ENCODE peak calls at places on chromosomes 3 and 15, in eight cellular contexts. Y is gastrocnemius medialis; B is tibial artery; R is CD4-positive, alpha-beta T cell; G is SK-N-SH; T is Panc1; X is neuronal stem cell; D is T-helper 17 cell. N is an unnamed sample. For H3K9me3, the result is how much of the 10 kb centered on the place peaks cover.

GRCh38 chr3:162718697-162719096 is 1222.1 kb downstream of the OTOL1 start:
- DNase-seq in D (no peak), X (no peak), B (no peak), R (no peak), G (no peak), Y (no peak), T (no peak), N (no peak)

GRCh38 chr15:39145854-39146253 is 435.0 kb upstream of the THBS1 start:
- DNase-seq in G (no peak), X (no peak), B (no peak), Y (no peak), T (no peak), R (no peak), D (no peak), N (no peak)

GRCh38 chr15:48765007-48765406 is 45.9 kb downstream of the CEP152 start:
- DNase-seq in X (no peak), Y (no peak), G (no peak), D (no peak), T (no peak), R (no peak), B (no peak), N (no peak)

GRCh38 chr3:159859424-159859823 is 129.2 kb upstream of the IL12A start:
- DNase-seq in Y (no peak), B (no peak), G (peak), X (no peak), R (no peak), T (no peak), D (no peak), N (peak)

GRCh38 chr3:15361494-15362214 is 29.3 kb upstream of the SH3BP5 start:
- DNase-seq in D (no peak), B (peak), G (peak), Y (no peak), X (peak), T (no peak), R (no peak), N (no peak)

GRCh38 chr15:48324949-48325348 is 6.3 kb upstream of the DUT start:
- DNase-seq in D (no peak), B (no peak), Y (no peak), R (no peak), X (no peak), T (no peak), G (no peak), N (no peak)

GRCh38 chr15:84671211-84671610 is 13.2 kb upstream of the NMB start:
- DNase-seq in G (no peak), X (no peak), Y (no peak), B (no peak), T (no peak), R (no peak), D (no peak), N (no peak)

GRCh38 chr15:72727154-72727553 is 41.1 kb downstream of the BBS4 start:
- DNase-seq in B (no peak), G (no peak), D (no peak), R (no peak), X (no peak), T (no peak), Y (no peak), N (no peak)

GRCh38 chr3:8660271-8660731 is 15.7 kb upstream of the SSUH2 start:
- DNase-seq in G (no peak), Y (no peak), B (no peak), X (no peak), R (no peak), D (no peak), T (no peak), N (no peak)

GRCh38 chr3:141235661-141236171 is 4.1 kb downstream of the PXYLP1 start:
- DNase-seq in R (no peak), Y (no peak), X (no peak), D (no peak), T (no peak), G (no peak), B (no peak), N (peak)

GRCh38 chr15:70267306-70267705 is 169.6 kb upstream of the TLE3 start:
- DNase-seq in Y (no peak), T (no peak), D (no peak), G (no peak), X (no peak), R (no peak), B (no peak), N (no peak)

GRCh38 chr3:54572197-54572895 is 355.5 kb downstream of the LRTM1 start:
- DNase-seq in D (no peak), Y (no peak), G (no peak), T (no peak), X (no peak), R (no peak), B (no peak), N (peak)

GRCh38 chr3:18720543-18720942 is 295.4 kb upstream of the SATB1 start:
- DNase-seq in B (no peak), X (no peak), Y (no peak), G (no peak), R (no peak), D (no peak), T (no peak), N (no peak)

GRCh38 chr15:48470096-48470495 is 138.9 kb downstream of the DUT start:
- DNase-seq in Y (no peak), R (no peak), T (no peak), D (no peak), B (no peak), X (no peak), G (no peak), N (no peak)

GRCh38 chr3:108818404-108818803 is 4.2 kb upstream of the TRAT1 start:
- DNase-seq in B (no peak), R (peak), X (peak), G (peak), Y (no peak), D (no peak), T (no peak), N (no peak)

GRCh38 chr3:155326901-155327300 is 33.4 kb upstream of the STRIT1 start:
- DNase-seq in Y (no peak), B (no peak), X (no peak), D (no peak), G (no peak), R (no peak), T (no peak), N (no peak)

GRCh38 chr3:183555541-183556081 is at the start of gene KLHL6:
- DNase-seq in R (peak), Y (no peak), B (peak), D (peak), X (no peak), T (no peak), G (no peak), N (no peak)

GRCh38 chr3:51955893-51956770 is 951 bp downstream of the GPR62 start:
- DNase-seq in B (no peak), G (peak), D (no peak), R (peak), Y (no peak), X (no peak), T (no peak), N (no peak)

GRCh38 chr3:140290105-140290504 is 355.1 kb downstream of the CLSTN2 start:
- DNase-seq in T (no peak), B (no peak), X (no peak), D (no peak), R (no peak), Y (no peak), G (no peak), N (no peak)

GRCh38 chr15:90188914-90189748 is 12.0 kb upstream of the SEMA4B start:
- DNase-seq in D (no peak), T (no peak), Y (no peak), X (no peak), R (no peak), G (no peak), B (no peak), N (no peak)

GRCh38 chr15:85755471-85755870 is 39.3 kb downstream of the KLHL25 start:
- DNase-seq in G (no peak), R (no peak), B (no peak), Y (no peak), X (no peak), T (no peak), D (no peak), N (no peak)

GRCh38 chr15:40909662-40910625 is 15.7 kb downstream of the VPS18 start:
- DNase-seq in G (peak), Y (peak), D (no peak), B (no peak), T (no peak), X (no peak), R (no peak), N (no peak)

GRCh38 chr3:115862824-115863223 is 239.5 kb downstream of the GAP43 start:
- DNase-seq in T (no peak), X (no peak), R (no peak), D (no peak), Y (no peak), B (no peak), G (no peak), N (no peak)

GRCh38 chr3:167776144-167776685 is 40.7 kb downstream of the SERPINI1 start:
- DNase-seq in B (no peak), G (no peak), T (no peak), X (no peak), Y (no peak), R (no peak), D (no peak), N (no peak)

GRCh38 chr3:109257269-109257668 is 59.0 kb downstream of the DPPA2 start:
- DNase-seq in B (no peak), R (no peak), Y (no peak), D (no peak), T (no peak), G (no peak), X (no peak), N (no peak)

GRCh38 chr3:112973325-112974177 is 1.4 kb downstream of the CD200R1 start:
- DNase-seq in B (no peak), Y (no peak), T (no peak), R (no peak), X (no peak), G (no peak), D (no peak), N (no peak)

GRCh38 chr3:131238496-131238895 is 143.1 kb upstream of the NUDT16 start:
- DNase-seq in T (no peak), B (peak), G (no peak), R (no peak), X (no peak), D (no peak), Y (no peak), N (no peak)

GRCh38 chr3:195181781-195182469 is 89.0 kb downstream of the XXYLT1 start:
- DNase-seq in T (no peak), R (no peak), X (no peak), Y (no peak), D (no peak), B (no peak), G (no peak), N (no peak)

GRCh38 chr3:44065311-44065710 is 176.4 kb upstream of the TOPAZ1 start:
- DNase-seq in D (no peak), R (no peak), G (peak), B (no peak), X (no peak), Y (no peak), T (no peak), N (no peak)

GRCh38 chr15:47788685-47789084 is 71.4 kb downstream of the SEMA6D start:
- DNase-seq in R (no peak), Y (no peak), G (no peak), X (no peak), D (no peak), T (no peak), B (no peak), N (peak)

GRCh38 chr3:45261333-45262110 is 35.4 kb upstream of the TMEM158 start:
- DNase-seq in D (no peak), T (no peak), G (no peak), R (no peak), B (no peak), X (no peak), Y (no peak), N (peak)

GRCh38 chr3:145070795-145071194 is 1090.2 kb downstream of the PLOD2 start:
- DNase-seq in D (no peak), X (no peak), G (no peak), Y (no peak), B (no peak), T (no peak), R (no peak), N (no peak)

DNA sequence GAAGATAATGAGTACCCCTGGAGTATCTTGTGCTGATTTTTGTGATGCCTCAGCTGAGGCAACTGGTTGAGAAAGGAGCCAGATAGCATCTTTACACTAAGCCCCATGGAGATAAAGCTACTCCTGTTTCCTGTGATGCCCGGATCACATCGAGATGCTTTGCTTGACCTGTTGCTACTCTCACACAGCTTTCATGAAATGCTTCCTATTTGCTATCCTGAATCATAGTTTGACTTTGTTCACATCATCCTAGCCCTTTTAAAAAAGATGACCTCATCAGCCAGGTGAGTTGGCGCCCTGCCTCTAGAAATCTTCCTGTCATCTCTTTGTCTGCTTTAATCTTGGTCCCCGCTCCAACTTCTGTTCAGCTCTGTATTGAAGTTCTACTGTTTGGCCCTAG is 409.6 kb upstream of the TBL1XR1 start:
- DNase-seq in Y (no peak), G (no peak), R (no peak), T (no peak), D (no peak), X (no peak), B (no peak), N (no peak)
- H3K9me3 ChIP-seq in Y (under half), G (under half), R (under half), T (under half), D (under half), X (under half), B (under half), N (under half)

GRCh38 chr15:25089577-25089976 is 134.8 kb downstream of the SNRPN start:
- DNase-seq in Y (no peak), T (no peak), B (no peak), X (no peak), D (no peak), R (no peak), G (no peak), N (no peak)

GRCh38 chr15:25088261-25088790 is 133.5 kb downstream of the SNRPN start:
- DNase-seq in Y (no peak), T (no peak), G (no peak), D (no peak), X (no peak), R (no peak), B (no peak), N (no peak)

GRCh38 chr15:25090073-25090733 is 135.4 kb downstream of the SNRPN start:
- DNase-seq in Y (no peak), D (no peak), R (no peak), G (no peak), B (no peak), X (no peak), T (no peak), N (no peak)

GRCh38 chr15:25091421-25092158 is 136.8 kb downstream of the SNRPN start:
- DNase-seq in G (no peak), Y (no peak), X (no peak), D (no peak), T (no peak), R (no peak), B (no peak), N (peak)

DNA sequence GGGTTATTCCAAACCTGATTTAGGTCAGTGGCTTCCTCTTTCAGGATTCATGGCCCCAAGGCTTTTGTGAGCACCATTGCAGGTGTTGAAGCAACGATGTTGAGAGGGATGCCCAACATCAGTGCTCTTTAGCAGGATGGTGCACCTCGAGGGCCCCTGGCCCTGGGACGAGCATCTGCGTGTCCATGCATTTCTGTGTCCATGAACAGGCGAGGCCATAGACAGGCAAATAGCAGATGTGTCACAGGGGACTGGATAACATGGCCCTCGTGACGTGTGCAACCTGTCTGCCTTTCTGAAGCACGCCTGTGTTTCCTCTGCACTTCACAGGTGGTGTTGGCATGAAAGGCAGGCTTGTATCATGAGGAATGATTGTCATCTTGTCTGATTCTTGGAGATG is 132.3 kb downstream of the SNRPN start:
- DNase-seq in D (no peak), R (no peak), X (no peak), B (no peak), T (no peak), G (no peak), Y (no peak), N (no peak)
- H3K9me3 ChIP-seq in D (under half), R (half or more), X (under half), B (under half), T (under half), G (under half), Y (under half), N (under half)

GRCh38 chr3:177523072-177523675 is 325.9 kb upstream of the TBL1XR1 start:
- DNase-seq in D (no peak), B (no peak), R (no peak), G (peak), Y (no peak), T (no peak), X (no peak), N (no peak)

GRCh38 chr3:177523991-177524438 is 326.7 kb upstream of the TBL1XR1 start:
- DNase-seq in Y (no peak), D (no peak), G (no peak), X (no peak), R (no peak), B (no peak), T (peak), N (no peak)

GRCh38 chr3:177519588-177519987 is 322.3 kb upstream of the TBL1XR1 start:
- DNase-seq in T (no peak), R (no peak), X (no peak), G (no peak), B (no peak), Y (no peak), D (no peak), N (no peak)

GRCh38 chr3:177521305-177521704 is 324.0 kb upstream of the TBL1XR1 start:
- DNase-seq in D (no peak), B (no peak), T (no peak), X (no peak), R (no peak), G (no peak), Y (no peak), N (no peak)

GRCh38 chr3:177522051-177522450 is 324.8 kb upstream of the TBL1XR1 start:
- DNase-seq in X (no peak), G (peak), Y (no peak), B (no peak), T (no peak), D (no peak), R (no peak), N (no peak)
- H3K9me3 ChIP-seq in X (under half), G (under half), Y (under half), B (under half), T (under half), D (under half), R (under half), N (under half)

GRCh38 chr15:24017470-24017869 is 330.4 kb upstream of the NDN start:
- DNase-seq in X (no peak), T (no peak), B (no peak), R (no peak), Y (no peak), G (no peak), D (no peak), N (no peak)
- H3K9me3 ChIP-seq in X (under half), T (under half), B (under half), R (under half), Y (under half), G (under half), D (under half), N (under half)

DNA sequence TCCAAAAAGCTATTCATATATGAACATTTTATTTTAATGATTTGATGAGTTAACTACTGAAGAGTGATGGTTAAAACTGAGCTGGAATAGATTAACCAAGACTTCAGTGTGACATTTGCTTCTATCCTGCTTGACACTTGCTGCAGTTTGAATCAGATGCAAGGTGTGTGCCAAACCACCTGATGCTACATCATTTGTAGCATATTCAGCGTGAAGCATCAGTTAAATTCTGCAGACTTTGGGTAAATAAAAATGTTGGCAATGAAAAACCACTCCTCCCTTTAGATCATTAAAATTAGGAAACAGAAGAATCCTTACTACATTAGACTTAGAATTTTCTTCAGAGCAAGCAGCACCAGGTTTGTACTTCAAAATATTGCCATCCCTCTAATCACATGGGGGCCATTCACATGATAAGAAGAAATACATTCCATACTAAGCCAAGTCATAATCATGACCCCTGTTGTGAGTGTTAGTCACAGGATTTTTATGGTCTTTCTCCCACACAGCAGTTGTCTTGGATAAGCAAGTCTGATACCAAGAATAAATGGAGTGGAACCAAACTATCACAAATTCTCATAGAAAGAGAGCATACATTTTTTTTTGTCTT is 160.7 kb upstream of the TNIK start:
- DNase-seq in G (no peak), D (no peak), B (no peak), T (no peak), R (no peak), X (no peak), Y (no peak), N (no peak)
- H3K9me3 ChIP-seq in G (under half), D (under half), B (under half), T (under half), R (under half), X (under half), Y (under half), N (under half)

DNA sequence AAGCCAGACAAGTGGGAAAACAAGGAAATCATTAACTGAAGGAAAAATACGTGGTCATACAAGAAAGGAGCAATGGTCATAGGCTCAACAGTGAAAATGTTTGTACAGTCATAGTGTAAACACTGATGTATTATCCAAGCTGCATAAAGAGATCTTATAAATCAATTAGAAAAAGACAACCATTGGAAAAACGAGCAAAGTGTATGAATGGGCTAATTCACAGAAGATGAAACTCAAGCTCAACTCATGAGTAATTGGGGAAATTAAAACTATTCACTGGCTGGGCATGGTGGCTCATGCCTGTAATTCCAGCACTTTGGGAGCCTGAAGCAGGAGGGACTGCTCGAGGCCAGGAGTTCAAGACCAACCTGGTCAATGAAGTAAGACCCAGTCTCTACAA is 6.4 kb upstream of the IGF2BP2 start:
- DNase-seq in B (no peak), D (no peak), X (no peak), Y (no peak), G (no peak), R (no peak), T (no peak), N (no peak)
- H3K9me3 ChIP-seq in B (under half), D (under half), X (under half), Y (under half), G (under half), R (under half), T (under half), N (under half)

GRCh38 chr3:98353554-98353953 is at the start of gene OR5K4:
- DNase-seq in R (no peak), T (no peak), X (no peak), D (no peak), Y (no peak), G (no peak), B (no peak), N (no peak)

GRCh38 chr3:98350082-98350481 is 3.6 kb upstream of the OR5K4 start:
- DNase-seq in G (no peak), D (no peak), Y (no peak), X (no peak), T (no peak), B (no peak), R (no peak), N (no peak)
- H3K9me3 ChIP-seq in G (under half), D (under half), Y (under half), X (under half), T (under half), B (under half), R (under half), N (under half)

GRCh38 chr3:39869890-39870289 is 60.5 kb downstream of the MYRIP start:
- DNase-seq in G (no peak), B (no peak), R (no peak), Y (no peak), X (no peak), D (no peak), T (no peak), N (no peak)
- H3K9me3 ChIP-seq in G (under half), B (under half), R (under half), Y (under half), X (under half), D (under half), T (under half), N (under half)

N was measured in esophagus muscularis mucosa.